ENCODE peak calls at places on chromosomes 7 and 10, in five cellular contexts. D is neural crest cell, W is endothelial cell, R is body of pancreas, B is left ventricle myocardium inferior. E is an unnamed sample.
A peak's percentile ranks its signal among the peaks of the same experiment; 100 is the strongest.

GRCh38 chr7:32536585-32536984 is 41.3 kb downstream of the AVL9 start:
- DNase-seq in W (no peak), D (no peak), B (no peak), R (no peak), E (no peak)

GRCh38 chr10:34628174-34628802 is 186.8 kb downstream of the PARD3 start:
- DNase-seq in D (no peak), R (peak; percentile 59), W (no peak), B (peak; percentile 78), E (peak; percentile 75)

GRCh38 chr7:139557857-139558581 is 34.5 kb downstream of the CLEC2L start:
- DNase-seq in B (no peak), D (no peak), W (no peak), R (no peak), E (no peak)

GRCh38 chr10:3668276-3668960 is 116.6 kb downstream of the KLF6 start:
- DNase-seq in W (peak; percentile 24), R (peak; percentile 63), B (no peak), D (no peak), E (peak; percentile 68)

GRCh38 chr7:75943864-75944263 is 28.9 kb downstream of the POR start:
- DNase-seq in R (no peak), W (no peak), D (no peak), B (no peak), E (no peak)

GRCh38 chr10:86222336-86222650 is 144.3 kb downstream of the GRID1 start:
- DNase-seq in R (no peak), D (no peak), B (no peak), W (no peak), E (no peak)

GRCh38 chr7:120949393-120949799 is 1.2 kb upstream of the ING3 start:
- DNase-seq in R (no peak), D (no peak), W (no peak), B (no peak), E (no peak)

GRCh38 chr7:37230221-37230620 is 218.4 kb downstream of the ELMO1 start:
- DNase-seq in W (no peak), R (no peak), B (peak; percentile 50), D (no peak), E (no peak)

GRCh38 chr7:137097111-137097510 is 228.7 kb downstream of the CHRM2 start:
- DNase-seq in B (no peak), D (no peak), R (no peak), W (no peak), E (no peak)

GRCh38 chr10:114043532-114044250 is at the start of gene ADRB1:
- DNase-seq in D (peak; percentile 39), R (peak; percentile 87), W (peak; percentile 41), B (peak; percentile 96), E (peak; percentile 82)

GRCh38 chr10:44898665-44899064 is 12.5 kb upstream of the TMEM72 start:
- DNase-seq in B (no peak), R (no peak), W (no peak), D (no peak), E (no peak)

GRCh38 chr7:90857595-90857994 is 261.5 kb downstream of the CDK14 start:
- DNase-seq in R (no peak), W (no peak), B (no peak), D (no peak), E (no peak)

GRCh38 chr10:132575320-132576201 is 38.0 kb downstream of the INPP5A start:
- DNase-seq in W (no peak), B (no peak), D (no peak), R (no peak), E (peak; percentile 56)

GRCh38 chr7:140036224-140036651 is 26.5 kb downstream of the PARP12 start:
- DNase-seq in B (no peak), R (no peak), D (no peak), W (no peak), E (no peak)

GRCh38 chr10:80485410-80486135 is 31.5 kb downstream of the TSPAN14 start:
- DNase-seq in W (no peak), R (no peak), D (no peak), B (no peak), E (no peak)

GRCh38 chr10:4546500-4546899 is 279.5 kb upstream of the AKR1E2 start:
- DNase-seq in R (no peak), W (no peak), B (no peak), D (no peak), E (no peak)

GRCh38 chr7:12674053-12674452 is 13.4 kb upstream of the ARL4A start:
- DNase-seq in D (no peak), B (no peak), W (no peak), R (no peak), E (no peak)

GRCh38 chr7:94700926-94701554 is 45.1 kb upstream of the SGCE start:
- DNase-seq in R (no peak), B (no peak), W (no peak), D (no peak), E (no peak)

GRCh38 chr7:120272261-120272895 is 597 bp upstream of the KCND2 start:
- DNase-seq in R (no peak), W (no peak), B (no peak), D (no peak), E (no peak)

GRCh38 chr10:78223088-78223487 is 189.4 kb downstream of the RPS24 start:
- DNase-seq in B (no peak), W (no peak), D (no peak), R (no peak), E (no peak)

GRCh38 chr7:18890885-18891621 is 226.4 kb downstream of the TWIST1 start:
- DNase-seq in B (no peak), R (no peak), D (no peak), W (no peak), E (no peak)

GRCh38 chr10:114719311-114719710 is 61.2 kb upstream of the ABLIM1 start:
- DNase-seq in B (no peak), R (peak; percentile 35), W (no peak), D (no peak), E (no peak)

GRCh38 chr7:126662826-126663225 is 589.9 kb downstream of the GRM8 start:
- DNase-seq in R (no peak), W (no peak), B (no peak), D (no peak), E (no peak)

GRCh38 chr7:81407094-81407493 is 362.8 kb downstream of the HGF start:
- DNase-seq in D (no peak), R (no peak), B (no peak), W (no peak), E (no peak)

GRCh38 chr10:126674741-126675515 is 4.4 kb upstream of the C10orf90 start:
- DNase-seq in R (no peak), B (no peak), W (no peak), D (no peak), E (no peak)

GRCh38 chr10:6988654-6989053 is 408.6 kb upstream of the PRKCQ start:
- DNase-seq in D (no peak), R (no peak), W (no peak), B (no peak), E (no peak)

GRCh38 chr10:119393019-119393418 is 149.5 kb downstream of the RGS10 start:
- DNase-seq in B (no peak), D (no peak), W (no peak), R (no peak), E (no peak)

GRCh38 chr10:11913184-11913641 is 90.1 kb downstream of the PROSER2 start:
- DNase-seq in B (no peak), D (no peak), W (no peak), R (no peak), E (no peak)

GRCh38 chr7:41628926-41629325 is 74.0 kb downstream of the INHBA start:
- DNase-seq in W (no peak), D (no peak), R (no peak), B (no peak), E (no peak)

GRCh38 chr7:96667026-96667425 is 42.6 kb downstream of the SEM1 start:
- DNase-seq in R (no peak), D (no peak), B (no peak), W (no peak), E (no peak)

GRCh38 chr7:112982441-112983063 is 104.1 kb downstream of the GPR85 start:
- DNase-seq in D (no peak), R (no peak), B (no peak), W (no peak), E (no peak)

GRCh38 chr7:122100021-122100420 is 44.0 kb downstream of the AASS start:
- DNase-seq in D (no peak), R (no peak), W (no peak), B (no peak), E (no peak)

DNA sequence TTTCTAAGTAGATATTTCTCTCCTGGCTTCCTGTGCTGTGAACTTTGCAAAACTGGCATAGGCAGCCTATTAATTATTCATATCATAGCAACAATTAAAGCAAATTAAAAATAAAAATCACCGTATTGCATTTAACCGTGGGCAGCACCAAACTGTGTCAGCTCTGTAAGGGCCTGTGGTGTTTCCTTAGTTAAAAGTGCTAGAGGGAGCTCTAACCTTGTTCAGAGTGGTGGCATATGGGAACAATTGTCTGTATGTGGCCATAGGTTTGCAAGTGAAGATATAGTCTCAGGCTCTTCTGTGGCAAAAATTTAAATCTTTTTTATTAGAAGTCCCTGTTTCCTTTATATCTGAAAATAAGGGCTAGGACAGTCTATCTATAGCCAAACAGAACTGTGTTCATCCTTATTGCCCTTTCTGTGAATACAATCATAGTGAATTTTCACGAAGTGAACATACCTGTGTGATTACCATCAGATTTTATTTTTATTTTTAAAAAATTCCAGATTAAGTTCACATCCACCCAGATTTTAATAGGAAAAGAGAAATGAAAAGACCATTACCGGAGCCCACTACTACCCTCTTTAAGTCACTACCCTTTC is 92.6 kb downstream of the POLL start:
- DNase-seq in W (no peak), R (no peak), D (no peak), B (no peak), E (no peak)
- TF ChIP-seq CTCF in W (no peak), R (no peak), D (peak; percentile 45), B (peak; percentile 36), E (no peak)

GRCh38 chr10:73860050-73860491 is 14.3 kb downstream of the CAMK2G start:
- DNase-seq in R (no peak), W (no peak), D (no peak), B (no peak), E (no peak)
- TF ChIP-seq CTCF in R (no peak), W (no peak), D (no peak), B (no peak), E (no peak)

GRCh38 chr10:67492317-67493019 is 203.5 kb downstream of the CTNNA3 start:
- DNase-seq in W (no peak), R (no peak), B (no peak), D (no peak), E (no peak)

GRCh38 chr10:67487199-67487598 is 208.8 kb downstream of the CTNNA3 start:
- DNase-seq in B (no peak), D (no peak), R (no peak), W (no peak), E (no peak)

DNA sequence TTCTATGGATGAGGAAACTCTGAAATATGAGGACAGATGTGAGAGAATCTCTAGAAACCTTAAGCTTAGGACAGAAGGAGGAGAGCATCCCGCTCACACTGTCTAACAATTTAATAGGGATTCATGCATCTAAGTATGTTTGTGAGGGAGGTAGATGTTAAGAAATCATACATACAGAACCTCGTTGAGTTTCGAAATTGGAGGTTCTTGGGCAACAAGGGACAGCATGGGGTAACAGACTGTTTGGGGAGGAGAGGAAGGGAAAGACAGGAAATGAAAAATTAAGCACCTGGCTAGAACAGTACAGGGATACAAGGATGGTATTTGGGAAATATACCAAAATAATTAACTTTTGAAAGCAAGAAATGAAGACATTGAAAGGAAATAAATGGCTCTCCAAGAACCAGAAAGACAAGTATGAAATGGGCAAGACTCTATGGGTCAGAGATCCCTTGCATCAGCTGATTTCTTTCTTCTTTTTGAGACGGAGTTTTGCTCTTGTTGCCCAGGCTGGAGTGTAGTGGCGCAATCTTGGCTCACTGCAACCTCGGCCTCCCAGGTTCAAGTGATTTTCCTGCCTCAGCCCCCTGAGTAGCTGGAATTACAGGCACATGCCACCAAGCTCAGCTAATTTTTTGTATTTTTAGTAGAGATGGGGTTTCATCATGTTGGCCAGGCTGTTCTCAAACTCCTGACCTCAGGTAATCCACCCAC is 207.9 kb downstream of the CTNNA3 start:
- DNase-seq in B (no peak), W (no peak), R (no peak), D (no peak), E (no peak)
- TF ChIP-seq CTCF in B (no peak), W (no peak), R (no peak), D (no peak), E (no peak)

GRCh38 chr7:6160191-6160623 is 112.2 kb downstream of the CYTH3 start:
- DNase-seq in R (no peak), B (peak; percentile 69), W (peak; percentile 78), D (peak; percentile 46), E (no peak)
- TF ChIP-seq CTCF in R (peak; percentile 21), B (peak; percentile 84), W (peak; percentile 46), D (peak; percentile 67), E (peak; percentile 8)

E was measured in mucosa of descending colon.